ENCODE peak calls at places on chromosomes 6 and 20, in six cellular contexts. B is GM12878, R is K562, Y is A549, A is ovary, P is transverse colon. C is an unnamed sample.

GRCh38 chr6:332671-333070 is 40.4 kb downstream of the DUSP22 start:
- DNase-seq in B (no peak), R (no peak), Y (no peak), A (no peak), P (no peak), C (no peak)

GRCh38 chr20:42915081-42915480 is 274.6 kb downstream of the PTPRT start:
- DNase-seq in B (no peak), R (no peak), Y (no peak), A (no peak), P (no peak), C (no peak)

GRCh38 chr6:16059496-16059895 is 69.4 kb upstream of the MYLIP start:
- DNase-seq in B (no peak), R (no peak), Y (no peak), A (no peak), P (no peak), C (no peak)

GRCh38 chr6:26195924-26196845 is 109.0 kb downstream of the HFE start:
- DNase-seq in B (no peak), R (no peak), Y (no peak), A (no peak), P (peak; percentile 33), C (no peak)

GRCh38 chr6:9783567-9783966 is 631.3 kb downstream of the TFAP2A start:
- DNase-seq in B (no peak), R (no peak), Y (no peak), A (no peak), P (no peak), C (no peak)

GRCh38 chr6:23526519-23526918 is 599.5 kb upstream of the NRSN1 start:
- DNase-seq in B (no peak), R (no peak), Y (no peak), A (no peak), P (no peak), C (no peak)

GRCh38 chr6:30716879-30717128 is 277 bp downstream of the MDC1 start:
- DNase-seq in B (no peak), R (no peak), Y (no peak), A (no peak), P (no peak), C (no peak)

GRCh38 chr6:44006123-44006871 is 121.0 kb downstream of the MRPL14 start:
- DNase-seq in B (no peak), R (no peak), Y (no peak), A (no peak), P (no peak), C (no peak)

DNA sequence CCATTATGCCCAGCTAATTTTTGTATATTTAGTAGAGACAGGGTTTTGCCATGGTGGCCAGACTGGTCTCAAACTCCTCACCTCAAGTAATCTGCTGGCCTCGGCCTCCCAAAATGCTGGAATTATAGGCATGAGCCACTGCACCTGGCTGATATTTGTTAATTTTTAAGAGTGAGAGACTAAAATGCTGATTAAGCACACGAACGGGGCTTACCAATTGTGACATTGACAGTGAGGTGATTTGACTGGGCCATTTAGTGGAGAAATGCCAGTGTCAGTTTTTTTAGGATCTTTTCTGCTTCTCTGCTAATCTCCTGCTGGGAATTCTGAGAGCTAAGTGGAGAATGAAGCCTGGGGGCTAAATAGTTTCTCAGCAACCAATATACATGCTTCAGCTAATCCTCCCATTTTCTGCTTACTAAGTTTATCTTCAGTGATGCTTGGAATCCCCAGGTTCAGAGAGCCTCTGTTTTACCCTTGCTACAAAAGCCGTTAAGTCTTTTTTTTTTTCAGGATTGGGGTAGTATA is 9.8 kb upstream of the DEFB123 start:
- DNase-seq in B (no peak), R (no peak), Y (no peak), A (no peak), P (no peak), C (no peak)
- TF ChIP-seq EP300 in B (no peak), R (no peak), Y (no peak), A (no peak), P (no peak), C (no peak)

DNA sequence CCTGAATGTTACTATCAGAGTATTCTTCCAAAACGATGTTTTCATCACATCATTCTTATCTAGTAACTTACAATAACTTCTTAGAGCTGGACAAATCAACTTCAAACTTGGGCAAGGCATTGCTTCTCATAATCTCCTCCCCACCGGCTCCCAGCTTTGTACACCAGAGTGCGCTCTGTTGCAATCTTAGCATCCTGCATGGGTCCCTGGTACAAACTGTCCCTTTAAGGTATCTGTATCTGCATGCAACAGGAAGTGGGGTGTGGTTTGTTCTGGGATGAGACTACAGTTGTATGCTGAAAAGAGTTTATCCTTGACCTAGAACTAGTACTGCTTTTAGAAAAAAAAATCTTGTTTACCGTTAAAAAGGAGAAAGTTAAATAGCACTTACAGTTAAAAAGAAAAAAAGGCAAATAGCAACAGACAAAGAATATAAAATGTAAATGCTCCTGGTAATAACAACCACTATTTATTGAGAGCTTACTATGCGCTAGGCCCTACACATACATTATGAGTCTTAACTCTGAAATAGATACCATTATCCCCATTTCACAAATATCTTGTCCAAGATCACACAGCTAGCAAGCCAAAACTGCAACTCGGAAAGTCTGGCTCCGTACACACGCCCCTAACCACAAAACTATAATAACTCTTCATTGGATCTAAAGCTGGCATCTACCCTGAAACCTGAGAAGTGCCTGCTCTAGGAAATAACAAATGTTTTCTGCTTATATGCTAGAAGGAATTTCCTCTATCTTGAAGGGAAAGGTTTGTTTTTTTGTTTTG is 9.8 kb upstream of the HECA start:
- DNase-seq in B (peak; percentile 54), R (peak; percentile 32), Y (peak; percentile 9), A (peak; percentile 65), P (peak; percentile 82), C (no peak)
- TF ChIP-seq POLR2A in B (no peak), R (no peak), Y (no peak), A (no peak), P (no peak), C (no peak)

GRCh38 chr20:57711311-57711712 is 1.5 kb upstream of the PMEPA1 start:
- DNase-seq in B (no peak), R (no peak), Y (no peak), A (no peak), P (no peak), C (no peak)
- H3K4me1 ChIP-seq in B (no peaks in the 10 kb centered on the region), R (no peaks in the 10 kb centered on the region), Y (peaks cover 64% of the 10 kb centered on the region), A (peaks cover 9% of the 10 kb centered on the region), P (peaks cover 6% of the 10 kb centered on the region), C (peaks cover 81% of the 10 kb centered on the region)

DNA sequence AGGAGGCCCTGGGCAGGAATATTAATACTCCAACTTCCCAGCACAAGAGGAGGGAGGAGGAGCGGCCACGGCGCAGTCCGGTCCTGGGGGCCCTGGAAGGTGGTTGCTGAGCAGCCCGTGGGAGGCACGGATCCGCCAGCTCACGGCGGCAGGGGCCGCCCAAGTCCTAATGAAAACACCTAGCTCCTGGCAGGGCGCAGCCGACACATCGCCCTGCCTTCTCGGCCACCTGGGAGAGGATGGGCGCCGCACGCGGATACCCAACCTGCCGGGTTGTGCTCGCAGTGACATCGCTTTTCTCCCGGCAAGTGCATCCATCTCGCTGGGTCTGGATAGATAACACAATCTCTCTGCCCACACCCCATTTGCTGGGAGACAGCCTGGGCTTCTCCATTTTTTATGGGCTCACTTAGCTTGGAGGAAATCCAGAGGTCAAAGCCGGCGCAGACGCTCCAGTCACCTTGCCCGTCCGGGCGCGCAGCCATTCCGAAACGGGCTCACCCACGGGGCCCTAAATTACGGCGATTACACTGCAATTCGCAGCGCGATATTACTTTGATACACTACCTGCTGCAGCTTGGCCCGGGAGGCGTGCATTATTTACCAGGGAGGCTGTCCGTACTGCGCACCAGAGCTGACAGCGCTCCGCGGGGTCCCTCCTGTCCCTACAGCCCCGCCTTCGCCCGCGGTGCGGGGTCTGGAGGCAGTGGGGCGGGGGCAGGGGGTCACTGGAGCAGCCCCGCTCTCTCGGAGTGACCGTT is 36.2 kb upstream of the CCDC167 start:
- DNase-seq in B (no peak), R (peak; percentile 68), Y (no peak), A (no peak), P (no peak), C (no peak)
- TF ChIP-seq EP300 in B (no peak), R (peak; percentile 53), Y (no peak), A (no peak), P (no peak), C (no peak)

GRCh38 chr20:36951198-36951976 is at the start of gene SAMHD1:
- DNase-seq in B (peak; percentile 96), R (peak; percentile 100), Y (peak; percentile 99), A (peak; percentile 98), P (peak; percentile 97), C (peak; percentile 99)
- TF ChIP-seq POLR2A in B (peak; percentile 75), R (peak; percentile 84), Y (peak; percentile 55), A (peak; percentile 98), P (peak; percentile 84), C (peak; percentile 88)

GRCh38 chr20:49692941-49693340 is 20.7 kb downstream of the B4GALT5 start:
- DNase-seq in B (no peak), R (no peak), Y (no peak), A (no peak), P (no peak), C (no peak)
- H3K4me1 ChIP-seq in B (peaks cover 51% of the 10 kb centered on the region), R (peaks cover 30% of the 10 kb centered on the region), Y (peaks cover 95% of the 10 kb centered on the region), A (peaks cover 15% of the 10 kb centered on the region), P (peaks cover 66% of the 10 kb centered on the region), C (peaks cover 72% of the 10 kb centered on the region)